ENCODE peak calls at places on chromosome 17, in seven cellular contexts. One of them, this sample, is unnamed.
A peak's percentile ranks its signal among the peaks of the same experiment; 100 is the strongest.

GRCh38 chr17:8318010-8318409 is 8.0 kb downstream of the ARHGEF15 start:
- DNase-seq in prostate gland: no peak
- DNase-seq in K562: no peak
- DNase-seq in HL-60: no peak
- DNase-seq in sigmoid colon: no peak
- DNase-seq in transverse colon: no peak
- DNase-seq in breast epithelium: no peak
- DNase-seq in this sample: no peak

GRCh38 chr17:68792042-68792685 is 163.0 kb downstream of the ABCA8 start:
- DNase-seq in breast epithelium: no peak
- DNase-seq in transverse colon: no peak
- DNase-seq in prostate gland: no peak
- DNase-seq in K562: no peak
- DNase-seq in sigmoid colon: no peak
- DNase-seq in HL-60: no peak
- DNase-seq in this sample: no peak

GRCh38 chr17:16272111-16272510 is 55.1 kb downstream of the PIGL start:
- DNase-seq in breast epithelium: no peak
- DNase-seq in sigmoid colon: no peak
- DNase-seq in HL-60: no peak
- DNase-seq in K562: no peak
- DNase-seq in transverse colon: no peak
- DNase-seq in prostate gland: no peak
- DNase-seq in this sample: no peak

GRCh38 chr17:50482516-50482915 is 3.9 kb downstream of the RSAD1 start:
- DNase-seq in transverse colon: peak; percentile 94
- DNase-seq in sigmoid colon: peak; percentile 99
- DNase-seq in HL-60: peak; percentile 45
- DNase-seq in prostate gland: peak; percentile 95
- DNase-seq in breast epithelium: peak; percentile 96
- DNase-seq in K562: peak; percentile 74
- DNase-seq in this sample: peak; percentile 97

GRCh38 chr17:42459256-42459982 is 741 bp downstream of the ATP6V0A1 start:
- DNase-seq in sigmoid colon: peak; percentile 78
- DNase-seq in breast epithelium: peak; percentile 70
- DNase-seq in prostate gland: peak; percentile 53
- DNase-seq in K562: peak; percentile 61
- DNase-seq in HL-60: no peak
- DNase-seq in transverse colon: peak; percentile 66
- DNase-seq in this sample: no peak

GRCh38 chr17:7951143-7951792 is 19.3 kb downstream of the CNTROB start:
- DNase-seq in breast epithelium: no peak
- DNase-seq in prostate gland: no peak
- DNase-seq in sigmoid colon: no peak
- DNase-seq in K562: no peak
- DNase-seq in HL-60: no peak
- DNase-seq in transverse colon: no peak
- DNase-seq in this sample: no peak

GRCh38 chr17:59498421-59499307 is 66.7 kb upstream of the DHX40 start:
- DNase-seq in HL-60: no peak
- DNase-seq in sigmoid colon: no peak
- DNase-seq in breast epithelium: no peak
- DNase-seq in transverse colon: no peak
- DNase-seq in K562: no peak
- DNase-seq in prostate gland: no peak
- DNase-seq in this sample: no peak

GRCh38 chr17:31811021-31811565 is 48.0 kb downstream of the COPRS start:
- DNase-seq in transverse colon: no peak
- DNase-seq in sigmoid colon: no peak
- DNase-seq in HL-60: no peak
- DNase-seq in K562: no peak
- DNase-seq in breast epithelium: no peak
- DNase-seq in prostate gland: no peak
- DNase-seq in this sample: no peak

GRCh38 chr17:72656114-72656763 is 436.2 kb downstream of the SLC39A11 start:
- DNase-seq in transverse colon: no peak
- DNase-seq in prostate gland: no peak
- DNase-seq in K562: no peak
- DNase-seq in sigmoid colon: no peak
- DNase-seq in HL-60: no peak
- DNase-seq in breast epithelium: no peak
- DNase-seq in this sample: no peak

GRCh38 chr17:45286286-45286685 is 24.4 kb upstream of the SPATA32 start:
- DNase-seq in sigmoid colon: no peak
- DNase-seq in transverse colon: no peak
- DNase-seq in prostate gland: no peak
- DNase-seq in breast epithelium: no peak
- DNase-seq in HL-60: no peak
- DNase-seq in K562: no peak
- DNase-seq in this sample: no peak

GRCh38 chr17:29042679-29043538 is at the start of gene PIPOX:
- DNase-seq in breast epithelium: no peak
- DNase-seq in transverse colon: peak; percentile 15
- DNase-seq in prostate gland: no peak
- DNase-seq in sigmoid colon: no peak
- DNase-seq in HL-60: peak; percentile 40
- DNase-seq in K562: peak; percentile 38
- DNase-seq in this sample: peak; percentile 37

GRCh38 chr17:58242171-58242784 is 3.9 kb downstream of the LPO start:
- DNase-seq in HL-60: no peak
- DNase-seq in prostate gland: no peak
- DNase-seq in breast epithelium: no peak
- DNase-seq in transverse colon: no peak
- DNase-seq in sigmoid colon: no peak
- DNase-seq in K562: no peak
- DNase-seq in this sample: no peak

GRCh38 chr17:77375108-77375507 is 234.3 kb downstream of the SEC14L1 start:
- DNase-seq in K562: no peak
- DNase-seq in prostate gland: no peak
- DNase-seq in sigmoid colon: peak; percentile 73
- DNase-seq in HL-60: no peak
- DNase-seq in breast epithelium: no peak
- DNase-seq in transverse colon: no peak
- DNase-seq in this sample: peak; percentile 86

GRCh38 chr17:9350083-9350482 is 225.5 kb downstream of the STX8 start:
- DNase-seq in transverse colon: no peak
- DNase-seq in sigmoid colon: no peak
- DNase-seq in breast epithelium: no peak
- DNase-seq in HL-60: no peak
- DNase-seq in K562: no peak
- DNase-seq in prostate gland: no peak
- DNase-seq in this sample: no peak

GRCh38 chr17:2723505-2723996 is 12.0 kb upstream of the CLUH start:
- DNase-seq in HL-60: no peak
- DNase-seq in K562: no peak
- DNase-seq in prostate gland: no peak
- DNase-seq in sigmoid colon: no peak
- DNase-seq in breast epithelium: no peak
- DNase-seq in transverse colon: peak; percentile 64
- DNase-seq in this sample: no peak

GRCh38 chr17:12492450-12492849 is 173.2 kb upstream of the MYOCD start:
- DNase-seq in prostate gland: no peak
- DNase-seq in sigmoid colon: no peak
- DNase-seq in transverse colon: no peak
- DNase-seq in HL-60: no peak
- DNase-seq in K562: no peak
- DNase-seq in breast epithelium: no peak
- DNase-seq in this sample: no peak

GRCh38 chr17:29835438-29836351 is 94.3 kb downstream of the SSH2 start:
- DNase-seq in K562: no peak
- DNase-seq in prostate gland: no peak
- DNase-seq in HL-60: no peak
- DNase-seq in sigmoid colon: no peak
- DNase-seq in breast epithelium: no peak
- DNase-seq in transverse colon: peak; percentile 39
- DNase-seq in this sample: no peak

GRCh38 chr17:6475411-6475810 is 31.2 kb downstream of the PIMREG start:
- DNase-seq in sigmoid colon: no peak
- DNase-seq in prostate gland: no peak
- DNase-seq in breast epithelium: no peak
- DNase-seq in HL-60: no peak
- DNase-seq in K562: no peak
- DNase-seq in transverse colon: no peak
- DNase-seq in this sample: no peak

GRCh38 chr17:44900894-44901293 is 1.6 kb upstream of the EFTUD2 start:
- DNase-seq in sigmoid colon: peak; percentile 83
- DNase-seq in breast epithelium: no peak
- DNase-seq in K562: no peak
- DNase-seq in prostate gland: no peak
- DNase-seq in HL-60: peak; percentile 43
- DNase-seq in transverse colon: no peak
- DNase-seq in this sample: no peak

GRCh38 chr17:22460461-22461063 is 768.2 kb downstream of the KCNJ18 start:
- DNase-seq in K562: no peak
- DNase-seq in transverse colon: no peak
- DNase-seq in prostate gland: no peak
- DNase-seq in sigmoid colon: no peak
- DNase-seq in HL-60: no peak
- DNase-seq in breast epithelium: no peak
- DNase-seq in this sample: no peak

GRCh38 chr17:71409712-71410111 is 711.1 kb upstream of the SOX9 start:
- DNase-seq in prostate gland: no peak
- DNase-seq in sigmoid colon: no peak
- DNase-seq in K562: no peak
- DNase-seq in breast epithelium: no peak
- DNase-seq in HL-60: no peak
- DNase-seq in transverse colon: no peak
- DNase-seq in this sample: no peak

GRCh38 chr17:14672830-14673229 is 371.9 kb downstream of the HS3ST3B1 start:
- DNase-seq in sigmoid colon: no peak
- DNase-seq in K562: no peak
- DNase-seq in prostate gland: no peak
- DNase-seq in HL-60: peak; percentile 33
- DNase-seq in transverse colon: no peak
- DNase-seq in breast epithelium: peak; percentile 25
- DNase-seq in this sample: peak; percentile 57

GRCh38 chr17:49249292-49249794 is 18.8 kb upstream of the PHOSPHO1 start:
- DNase-seq in HL-60: no peak
- DNase-seq in prostate gland: no peak
- DNase-seq in sigmoid colon: no peak
- DNase-seq in breast epithelium: no peak
- DNase-seq in K562: peak; percentile 68
- DNase-seq in transverse colon: no peak
- DNase-seq in this sample: peak; percentile 50

GRCh38 chr17:30600062-30600829 is 123.0 kb downstream of the GOSR1 start:
- DNase-seq in transverse colon: peak; percentile 90
- DNase-seq in sigmoid colon: peak; percentile 88
- DNase-seq in HL-60: peak; percentile 59
- DNase-seq in prostate gland: peak; percentile 78
- DNase-seq in breast epithelium: peak; percentile 62
- DNase-seq in K562: no peak
- DNase-seq in this sample: peak; percentile 90

GRCh38 chr17:37280841-37281240 is 94.9 kb upstream of the C17orf78 start:
- DNase-seq in prostate gland: no peak
- DNase-seq in K562: no peak
- DNase-seq in breast epithelium: no peak
- DNase-seq in sigmoid colon: no peak
- DNase-seq in transverse colon: no peak
- DNase-seq in HL-60: no peak
- DNase-seq in this sample: no peak

DNA sequence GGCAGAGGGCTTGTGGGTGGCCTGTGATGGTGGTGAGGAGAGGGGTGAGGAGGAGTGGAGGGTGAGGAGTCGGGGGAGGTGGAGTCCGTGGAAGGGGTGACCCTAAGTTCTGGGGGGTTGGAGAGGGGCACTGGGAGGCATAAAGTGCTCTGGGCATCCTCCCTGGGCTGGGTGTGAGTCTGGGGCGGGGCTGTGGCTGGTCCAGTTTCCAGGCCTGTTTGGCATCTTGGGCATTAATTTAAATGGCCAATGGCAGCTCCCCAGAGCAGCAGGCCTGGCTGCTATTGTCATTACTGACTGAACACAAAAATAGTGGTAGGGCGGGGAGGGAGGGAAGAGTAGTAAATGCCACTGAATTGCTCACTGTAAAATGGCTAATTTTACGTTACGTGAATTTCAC is 7.7 kb upstream of the ARHGAP23 start:
- DNase-seq in K562: no peak
- DNase-seq in sigmoid colon: no peak
- DNase-seq in breast epithelium: no peak
- DNase-seq in transverse colon: no peak
- DNase-seq in prostate gland: no peak
- DNase-seq in HL-60: no peak
- DNase-seq in this sample: no peak
- H3K4me3 ChIP-seq in K562: no peak overlapping the region
- H3K4me3 ChIP-seq in sigmoid colon: no peak overlapping the region
- H3K4me3 ChIP-seq in breast epithelium: no peak overlapping the region
- H3K4me3 ChIP-seq in transverse colon: no peak overlapping the region
- H3K4me3 ChIP-seq in prostate gland: no peak overlapping the region
- H3K4me3 ChIP-seq in HL-60: no peak overlapping the region
- H3K4me3 ChIP-seq in this sample: no peak overlapping the region

GRCh38 chr17:65931246-65932149 is 260.4 kb downstream of the CEP112 start:
- DNase-seq in K562: no peak
- DNase-seq in sigmoid colon: no peak
- DNase-seq in breast epithelium: no peak
- DNase-seq in prostate gland: no peak
- DNase-seq in transverse colon: no peak
- DNase-seq in HL-60: no peak
- DNase-seq in this sample: no peak
- H3K27ac ChIP-seq in K562: no peak overlapping the region
- H3K27ac ChIP-seq in sigmoid colon: no peak overlapping the region
- H3K27ac ChIP-seq in breast epithelium: no peak overlapping the region
- H3K27ac ChIP-seq in prostate gland: no peak overlapping the region
- H3K27ac ChIP-seq in transverse colon: no peak overlapping the region
- H3K27ac ChIP-seq in HL-60: no peak overlapping the region
- H3K27ac ChIP-seq in this sample: no peak overlapping the region

GRCh38 chr17:78883090-78883532 is 19.9 kb downstream of the CEP295NL start:
- DNase-seq in breast epithelium: peak; percentile 51
- DNase-seq in sigmoid colon: peak; percentile 90
- DNase-seq in HL-60: peak; percentile 75
- DNase-seq in K562: peak; percentile 85
- DNase-seq in prostate gland: no peak
- DNase-seq in transverse colon: peak; percentile 63
- DNase-seq in this sample: peak; percentile 87
- TF ChIP-seq POLR2AphosphoS5 in breast epithelium: no peak
- TF ChIP-seq POLR2AphosphoS5 in sigmoid colon: peak; percentile 16
- TF ChIP-seq POLR2AphosphoS5 in HL-60: no peak
- TF ChIP-seq POLR2AphosphoS5 in K562: no peak
- TF ChIP-seq POLR2AphosphoS5 in prostate gland: no peak
- TF ChIP-seq POLR2AphosphoS5 in transverse colon: peak; percentile 4
- TF ChIP-seq POLR2AphosphoS5 in this sample: peak; percentile 88

GRCh38 chr17:47973541-47973940 is 2.6 kb downstream of the CDK5RAP3 start:
- DNase-seq in K562: no peak
- DNase-seq in prostate gland: no peak
- DNase-seq in sigmoid colon: no peak
- DNase-seq in transverse colon: no peak
- DNase-seq in breast epithelium: no peak
- DNase-seq in HL-60: no peak
- DNase-seq in this sample: no peak

GRCh38 chr17:47967607-47968252 is 3.2 kb upstream of the CDK5RAP3 start:
- DNase-seq in sigmoid colon: no peak
- DNase-seq in HL-60: no peak
- DNase-seq in breast epithelium: no peak
- DNase-seq in prostate gland: no peak
- DNase-seq in transverse colon: peak; percentile 60
- DNase-seq in K562: no peak
- DNase-seq in this sample: no peak

GRCh38 chr17:47970725-47971511 is at the start of gene CDK5RAP3:
- DNase-seq in breast epithelium: peak; percentile 100
- DNase-seq in prostate gland: peak; percentile 100
- DNase-seq in HL-60: peak; percentile 99
- DNase-seq in sigmoid colon: peak; percentile 100
- DNase-seq in K562: peak; percentile 98
- DNase-seq in transverse colon: peak; percentile 100
- DNase-seq in this sample: peak; percentile 100

GRCh38 chr17:47968836-47969235 is 2.1 kb upstream of the CDK5RAP3 start:
- DNase-seq in prostate gland: no peak
- DNase-seq in HL-60: no peak
- DNase-seq in sigmoid colon: no peak
- DNase-seq in breast epithelium: no peak
- DNase-seq in transverse colon: no peak
- DNase-seq in K562: no peak
- DNase-seq in this sample: no peak

GRCh38 chr17:47969975-47970724 is 763 bp upstream of the CDK5RAP3 start:
- DNase-seq in HL-60: no peak
- DNase-seq in sigmoid colon: no peak
- DNase-seq in K562: no peak
- DNase-seq in transverse colon: no peak
- DNase-seq in breast epithelium: no peak
- DNase-seq in prostate gland: no peak
- DNase-seq in this sample: no peak
- H3K4me3 ChIP-seq in HL-60: peak overlapping the region; percentile 33
- H3K4me3 ChIP-seq in sigmoid colon: peak overlapping the region; percentile 2
- H3K4me3 ChIP-seq in K562: peak overlapping the region; percentile 25
- H3K4me3 ChIP-seq in transverse colon: peak overlapping the region; percentile 14
- H3K4me3 ChIP-seq in breast epithelium: peak overlapping the region; percentile 14
- H3K4me3 ChIP-seq in prostate gland: no peak overlapping the region
- H3K4me3 ChIP-seq in this sample: no peak overlapping the region